ENCODE peak calls at places on chromosomes 7 and 10, in eight cellular contexts. E is lower lobe of right lung; R is ACHN; V is stimulated activated effector memory CD8-positive, alpha-beta T cell treated with anti-CD3 and anti-CD28 coated beads, Interleukin-12 subunit alpha, Interleukin-12 subunit beta, amount 100 ng/mL, for 72 hours; L is NCI-H1417 treated with DMSO at 0.1 percent for 48 hours; S is lung microvascular endothelial cell; I is IMR-90; A is activated T-cell treated with anti-CD3 and anti-CD28 coated beads, Interleukin-2, amount 50 U/mL, for 72 hours. F is an unnamed sample.

GRCh38 chr10:34716958-34717357 is 98.1 kb downstream of the PARD3 start:
- DNase-seq in E (no peak), R (no peak), V (no peak), L (no peak), S (no peak), I (no peak), A (no peak), F (no peak)

GRCh38 chr7:135291809-135292253 is 58.2 kb downstream of the STRA8 start:
- DNase-seq in E (no peak), R (no peak), V (no peak), L (peak; percentile 9), S (peak; percentile 88), I (peak; percentile 86), A (peak; percentile 21), F (no peak)

GRCh38 chr7:29304756-29305155 is 110.2 kb downstream of the CHN2 start:
- DNase-seq in E (no peak), R (no peak), V (no peak), L (no peak), S (peak; percentile 93), I (no peak), A (no peak), F (no peak)

GRCh38 chr7:100687740-100688592 is 6.1 kb downstream of the GIGYF1 start:
- DNase-seq in E (no peak), R (no peak), V (no peak), L (no peak), S (no peak), I (peak; percentile 46), A (no peak), F (peak; percentile 68)

GRCh38 chr7:30888783-30889182 is 22.9 kb upstream of the AQP1 start:
- DNase-seq in E (no peak), R (peak; percentile 90), V (no peak), L (no peak), S (peak; percentile 74), I (peak; percentile 86), A (no peak), F (no peak)

GRCh38 chr7:135712182-135712782 is 15.7 kb downstream of the SLC13A4 start:
- DNase-seq in E (no peak), R (no peak), V (no peak), L (peak; percentile 5), S (peak; percentile 36), I (no peak), A (no peak), F (no peak)

GRCh38 chr7:24980695-24981543 is 941 bp upstream of the OSBPL3 start:
- DNase-seq in E (peak; percentile 53), R (peak; percentile 36), V (peak; percentile 60), L (no peak), S (peak; percentile 47), I (peak; percentile 36), A (peak; percentile 57), F (peak; percentile 76)

GRCh38 chr10:59708816-59709471 is 706 bp downstream of the SLC16A9 start:
- DNase-seq in E (peak; percentile 48), R (peak; percentile 39), V (no peak), L (no peak), S (no peak), I (no peak), A (peak; percentile 12), F (peak; percentile 79)